ENCODE peak calls at places on chromosomes 2 and 18, in four cellular contexts. B, U, O and J are unnamed samples.

GRCh38 chr2:176423819-176424218 is 154.6 kb downstream of the MTX2 start:
- DNase-seq in B (no peak), O (no peak), U (no peak), J (no peak)

GRCh38 chr18:28041366-28041765 is 135.6 kb downstream of the CDH2 start:
- DNase-seq in B (no peak), U (no peak), O (no peak), J (peak; percentile 80)

GRCh38 chr2:196849895-196850294 is 40.7 kb upstream of the C2orf66 start:
- DNase-seq in O (no peak), B (no peak), U (no peak), J (peak; percentile 7)

GRCh38 chr2:75238670-75239330 is 39.5 kb upstream of the TACR1 start:
- DNase-seq in O (no peak), B (no peak), U (no peak), J (peak; percentile 45)

GRCh38 chr2:186339716-186340115 is 146.3 kb upstream of the ZC3H15 start:
- DNase-seq in B (no peak), O (no peak), U (no peak), J (peak; percentile 2)

GRCh38 chr18:9743200-9744016 is 35.3 kb downstream of the RAB31 start:
- DNase-seq in O (no peak), B (peak; percentile 47), U (no peak), J (peak; percentile 98)

GRCh38 chr2:113282747-113283533 is 4.2 kb upstream of the PAX8 start:
- DNase-seq in B (peak; percentile 80), O (peak; percentile 44), U (peak; percentile 88), J (no peak)

GRCh38 chr2:186572705-186573104 is 17.2 kb upstream of the ITGAV start:
- DNase-seq in U (no peak), B (peak; percentile 38), O (no peak), J (no peak)

GRCh38 chr18:74832381-74832780 is 234.7 kb downstream of the ZNF407 start:
- DNase-seq in O (no peak), U (no peak), B (no peak), J (no peak)

GRCh38 chr2:185833864-185834263 is 95.3 kb downstream of the FSIP2 start:
- DNase-seq in B (no peak), U (no peak), O (no peak), J (no peak)

GRCh38 chr2:10389596-10389995 is 58.5 kb downstream of the ODC1 start:
- DNase-seq in O (no peak), U (no peak), B (peak; percentile 64), J (no peak)

GRCh38 chr2:178521304-178522150 is 41.3 kb downstream of the PLEKHA3 start:
- DNase-seq in B (no peak), O (no peak), U (no peak), J (no peak)

GRCh38 chr2:72938455-72938854 is 21.1 kb downstream of the EMX1 start:
- DNase-seq in U (no peak), B (no peak), O (no peak), J (no peak)

GRCh38 chr2:216554286-216554685 is 55.6 kb downstream of the RPL37A start:
- DNase-seq in O (no peak), U (no peak), B (no peak), J (no peak)

GRCh38 chr2:23589220-23589647 is 204.3 kb downstream of the KLHL29 start:
- DNase-seq in B (no peak), O (no peak), U (no peak), J (no peak)

GRCh38 chr2:200028998-200029397 is 73.6 kb downstream of the MAIP1 start:
- DNase-seq in O (no peak), U (no peak), B (no peak), J (no peak)

GRCh38 chr2:12534646-12535263 is 182.0 kb upstream of the TRIB2 start:
- DNase-seq in B (no peak), U (no peak), O (no peak), J (peak; percentile 91)

GRCh38 chr2:28395334-28396061 is 2.8 kb downstream of the FOSL2 start:
- DNase-seq in U (peak; percentile 83), B (no peak), O (peak; percentile 46), J (no peak)
- H3K4me3 ChIP-seq in U (peak overlapping the region; percentile 95), B (peak overlapping the region; percentile 81), O (peak overlapping the region; percentile 84), J (peak overlapping the region; percentile 93)

GRCh38 chr2:164134368-164134767 is 398.6 kb upstream of the FIGN start:
- DNase-seq in U (no peak), O (no peak), B (no peak), J (no peak)
- H3K27ac ChIP-seq in U (no peak overlapping the region), O (no peak overlapping the region), B (no peak overlapping the region), J (no peak overlapping the region)

GRCh38 chr2:66587216-66587615 is 152.3 kb downstream of the MEIS1 start:
- DNase-seq in U (no peak), B (peak; percentile 45), O (no peak), J (no peak)
- TF ChIP-seq CTCF in U (peak; percentile 11), B (no peak), O (peak; percentile 23), J (peak; percentile 48)

DNA sequence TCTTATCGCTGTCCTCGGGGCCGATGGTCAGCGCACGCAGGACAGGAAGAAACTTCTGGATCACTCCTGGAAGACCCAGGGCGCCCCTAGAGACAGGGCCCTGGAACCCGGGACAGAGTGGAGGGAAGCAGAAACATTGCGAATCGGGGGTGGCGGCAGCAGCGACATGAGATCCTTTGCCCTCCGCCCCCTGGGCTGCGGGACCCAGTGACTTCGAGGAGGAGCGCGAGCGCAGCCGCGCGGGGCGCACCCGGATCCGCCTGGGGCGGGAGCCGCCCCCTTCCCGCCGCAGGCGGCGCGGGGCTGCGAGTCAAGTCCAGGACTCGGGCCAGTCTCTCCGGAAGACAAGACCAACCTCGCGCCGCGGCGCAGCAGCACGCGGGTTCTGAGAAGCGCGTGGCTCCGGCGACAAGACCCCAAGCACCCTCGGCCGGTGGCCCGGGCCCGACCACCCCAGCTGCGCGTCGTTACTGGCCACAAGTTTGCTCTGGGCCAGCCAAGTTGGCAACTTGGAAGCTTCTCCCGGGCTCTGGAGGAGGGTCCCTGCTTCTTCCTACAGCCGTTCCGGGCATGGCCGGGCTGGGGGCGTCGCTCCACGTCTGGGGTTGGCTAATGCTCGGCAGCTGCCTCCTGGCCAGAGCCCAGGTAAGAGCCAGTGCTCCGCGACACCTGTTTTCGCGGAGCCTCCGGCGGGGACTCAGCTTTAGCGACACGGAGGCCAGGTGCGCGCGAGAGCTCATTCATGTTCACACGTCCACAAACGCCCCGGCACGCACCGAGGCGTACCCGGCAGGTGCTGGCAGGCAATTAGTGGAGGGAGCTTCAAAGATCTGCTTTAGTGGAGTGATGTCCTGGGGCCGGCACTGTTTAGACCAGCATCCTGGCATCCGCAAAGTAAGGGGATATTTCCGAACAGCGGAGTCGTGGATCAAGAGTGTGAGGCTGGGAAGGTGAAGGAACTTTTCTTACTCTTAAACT is at the start of gene PTH2R:
- DNase-seq in B (no peak), O (no peak), U (peak; percentile 62), J (no peak)
- H3K4me3 ChIP-seq in B (peak within 1 kb of the TSS; percentile 20), O (peak within 1 kb of the TSS; percentile 52), U (peak within 1 kb of the TSS; percentile 6), J (peak within 1 kb of the TSS; percentile 24)

GRCh38 chr2:29166237-29166630 is 51.0 kb downstream of the CLIP4 start:
- DNase-seq in O (no peak), U (no peak), B (no peak), J (no peak)

GRCh38 chr2:29162204-29162928 is 47.2 kb downstream of the CLIP4 start:
- DNase-seq in B (no peak), U (no peak), O (no peak), J (no peak)

GRCh38 chr2:29165362-29166236 is 50.4 kb downstream of the CLIP4 start:
- DNase-seq in B (no peak), O (no peak), U (no peak), J (peak; percentile 63)

GRCh38 chr2:29164101-29164846 is 49.1 kb downstream of the CLIP4 start:
- DNase-seq in O (no peak), B (no peak), U (no peak), J (no peak)

GRCh38 chr2:29166640-29167039 is 51.4 kb downstream of the CLIP4 start:
- DNase-seq in U (no peak), B (no peak), O (no peak), J (no peak)
- H3K27ac ChIP-seq in U (no peak overlapping the region), B (no peak overlapping the region), O (no peak overlapping the region), J (no peak overlapping the region)

GRCh38 chr2:16034151-16034974 is 94.0 kb downstream of the MYCN start:
- DNase-seq in B (no peak), U (no peak), O (no peak), J (no peak)
- TF ChIP-seq CTCF in B (no peak), U (no peak), O (no peak), J (no peak)

GRCh38 chr2:7725132-7725849 is 808.1 kb downstream of the RNF144A start:
- DNase-seq in O (no peak), B (no peak), U (no peak), J (no peak)

GRCh38 chr2:7724336-7724735 is 807.1 kb downstream of the RNF144A start:
- DNase-seq in O (no peak), U (no peak), B (no peak), J (no peak)

GRCh38 chr2:7728388-7728787 is 811.2 kb downstream of the RNF144A start:
- DNase-seq in O (no peak), B (no peak), U (no peak), J (no peak)

GRCh38 chr2:7726989-7727388 is 809.8 kb downstream of the RNF144A start:
- DNase-seq in B (no peak), U (no peak), O (no peak), J (no peak)

GRCh38 chr2:7725850-7726242 is 808.6 kb downstream of the RNF144A start:
- DNase-seq in O (no peak), U (no peak), B (no peak), J (no peak)
- H3K4me3 ChIP-seq in O (no peak overlapping the region), U (peak overlapping the region; percentile 28), B (peak overlapping the region; percentile 18), J (no peak overlapping the region)

DNA sequence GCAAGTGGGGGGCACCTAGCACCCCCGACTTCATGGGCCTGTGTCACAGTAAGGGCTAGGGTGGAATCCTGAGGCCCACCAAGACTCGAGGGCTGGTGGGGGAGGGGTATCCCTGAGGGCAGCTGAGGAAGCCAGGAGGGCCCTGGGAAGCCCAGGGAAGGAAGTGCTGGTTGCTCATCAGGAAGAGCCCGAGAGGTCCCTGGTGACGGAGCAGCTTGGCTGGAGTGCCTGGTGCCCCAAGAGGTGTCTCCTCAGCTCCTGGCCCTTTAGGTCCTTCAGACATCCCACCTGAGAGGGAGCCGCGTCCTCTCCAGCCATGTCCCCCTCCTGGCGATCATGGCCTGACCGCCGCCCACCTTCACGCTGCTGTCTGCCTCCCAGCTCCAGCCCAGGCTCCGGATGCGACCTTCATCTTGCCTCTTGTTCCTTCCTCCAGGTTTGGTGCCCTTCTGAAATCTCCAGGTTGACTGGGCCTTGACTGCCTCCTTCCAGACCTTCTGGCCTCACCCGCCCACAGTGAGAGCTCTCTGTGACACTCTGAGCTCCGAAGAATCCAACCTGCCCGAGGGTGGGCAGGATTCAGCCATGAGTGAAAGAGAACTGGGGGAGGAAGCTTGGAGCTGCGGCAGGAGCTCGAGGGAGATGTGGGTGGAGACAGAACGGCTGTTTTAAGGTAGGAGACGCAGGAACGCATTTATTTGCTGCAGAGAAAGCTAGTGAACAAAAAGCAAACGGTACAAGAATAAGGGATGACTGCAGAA is 42.7 kb upstream of the SEMA4C start:
- DNase-seq in O (no peak), U (no peak), B (no peak), J (no peak)
- H3K27ac ChIP-seq in O (peak overlapping the region; percentile 73), U (no peak overlapping the region), B (no peak overlapping the region), J (no peak overlapping the region)

GRCh38 chr2:230069418-230069817 is 694 bp upstream of the SLC16A14 start:
- DNase-seq in B (no peak), U (no peak), O (no peak), J (no peak)

GRCh38 chr2:230068658-230069080 is at the start of gene SLC16A14:
- DNase-seq in B (no peak), U (no peak), O (no peak), J (peak; percentile 53)

GRCh38 chr2:230071421-230071820 is 2.7 kb upstream of the SLC16A14 start:
- DNase-seq in B (no peak), U (no peak), O (no peak), J (no peak)

GRCh38 chr2:230067990-230068657 is 600 bp downstream of the SLC16A14 start:
- DNase-seq in B (peak; percentile 52), U (peak; percentile 78), O (peak; percentile 60), J (peak; percentile 1)
- TF ChIP-seq CTCF in B (no peak), U (peak; percentile 32), O (peak; percentile 46), J (no peak)